ENCODE peak calls at places on chromosomes 13 and 19, in four cellular contexts. One of them, this sample, is unnamed.
A peak's percentile ranks its signal among the peaks of the same experiment; 100 is the strongest.

GRCh38 chr19:11377237-11377636 is 2.8 kb downstream of the SWSAP1 start:
- DNase-seq in Ammon's horn: peak; percentile 48
- DNase-seq in activated naive CD4-positive, alpha-beta T cell treated with anti-CD3 and anti-CD28 coated beads for 36 hours: peak; percentile 61
- DNase-seq in activated CD4-positive, alpha-beta T cell treated with anti-CD3 and anti-CD28 coated beads, Interleukin-2, amount 50 U/mL, for 48 hours: no peak
- DNase-seq in this sample: peak; percentile 27

GRCh38 chr13:49791214-49791752 is 1.2 kb downstream of the KPNA3 start:
- DNase-seq in Ammon's horn: peak; percentile 33
- DNase-seq in activated CD4-positive, alpha-beta T cell treated with anti-CD3 and anti-CD28 coated beads, Interleukin-2, amount 50 U/mL, for 48 hours: peak; percentile 2
- DNase-seq in activated naive CD4-positive, alpha-beta T cell treated with anti-CD3 and anti-CD28 coated beads for 36 hours: peak; percentile 45
- DNase-seq in this sample: peak; percentile 52

GRCh38 chr19:367963-368623 is 23.5 kb upstream of the MIER2 start:
- DNase-seq in Ammon's horn: peak; percentile 47
- DNase-seq in activated naive CD4-positive, alpha-beta T cell treated with anti-CD3 and anti-CD28 coated beads for 36 hours: no peak
- DNase-seq in activated CD4-positive, alpha-beta T cell treated with anti-CD3 and anti-CD28 coated beads, Interleukin-2, amount 50 U/mL, for 48 hours: no peak
- DNase-seq in this sample: no peak

GRCh38 chr19:40466219-40467006 is at the start of gene SPTBN4:
- DNase-seq in activated naive CD4-positive, alpha-beta T cell treated with anti-CD3 and anti-CD28 coated beads for 36 hours: peak; percentile 84
- DNase-seq in Ammon's horn: peak; percentile 58
- DNase-seq in activated CD4-positive, alpha-beta T cell treated with anti-CD3 and anti-CD28 coated beads, Interleukin-2, amount 50 U/mL, for 48 hours: peak; percentile 66
- DNase-seq in this sample: peak; percentile 38

GRCh38 chr19:46076951-46077814 is 36.4 kb upstream of the IGFL4 start:
- DNase-seq in Ammon's horn: peak; percentile 92
- DNase-seq in activated naive CD4-positive, alpha-beta T cell treated with anti-CD3 and anti-CD28 coated beads for 36 hours: peak; percentile 68
- DNase-seq in activated CD4-positive, alpha-beta T cell treated with anti-CD3 and anti-CD28 coated beads, Interleukin-2, amount 50 U/mL, for 48 hours: peak; percentile 27
- DNase-seq in this sample: peak; percentile 55

GRCh38 chr13:98419786-98420559 is 156.9 kb downstream of the STK24 start:
- DNase-seq in activated CD4-positive, alpha-beta T cell treated with anti-CD3 and anti-CD28 coated beads, Interleukin-2, amount 50 U/mL, for 48 hours: no peak
- DNase-seq in Ammon's horn: no peak
- DNase-seq in activated naive CD4-positive, alpha-beta T cell treated with anti-CD3 and anti-CD28 coated beads for 36 hours: no peak
- DNase-seq in this sample: no peak

GRCh38 chr19:43687660-43687997 is 17.7 kb upstream of the PLAUR start:
- DNase-seq in Ammon's horn: peak; percentile 30
- DNase-seq in activated naive CD4-positive, alpha-beta T cell treated with anti-CD3 and anti-CD28 coated beads for 36 hours: no peak
- DNase-seq in activated CD4-positive, alpha-beta T cell treated with anti-CD3 and anti-CD28 coated beads, Interleukin-2, amount 50 U/mL, for 48 hours: no peak
- DNase-seq in this sample: no peak

GRCh38 chr19:43618921-43619261 is 538 bp downstream of the ZNF428 start:
- DNase-seq in Ammon's horn: no peak
- DNase-seq in activated CD4-positive, alpha-beta T cell treated with anti-CD3 and anti-CD28 coated beads, Interleukin-2, amount 50 U/mL, for 48 hours: peak; percentile 56
- DNase-seq in activated naive CD4-positive, alpha-beta T cell treated with anti-CD3 and anti-CD28 coated beads for 36 hours: peak; percentile 75
- DNase-seq in this sample: no peak

GRCh38 chr13:34720618-34721017 is 221.5 kb upstream of the NBEA start:
- DNase-seq in Ammon's horn: no peak
- DNase-seq in activated CD4-positive, alpha-beta T cell treated with anti-CD3 and anti-CD28 coated beads, Interleukin-2, amount 50 U/mL, for 48 hours: no peak
- DNase-seq in activated naive CD4-positive, alpha-beta T cell treated with anti-CD3 and anti-CD28 coated beads for 36 hours: no peak
- DNase-seq in this sample: no peak

GRCh38 chr19:30167206-30167903 is 204.8 kb upstream of the ZNF536 start:
- DNase-seq in activated naive CD4-positive, alpha-beta T cell treated with anti-CD3 and anti-CD28 coated beads for 36 hours: no peak
- DNase-seq in activated CD4-positive, alpha-beta T cell treated with anti-CD3 and anti-CD28 coated beads, Interleukin-2, amount 50 U/mL, for 48 hours: no peak
- DNase-seq in Ammon's horn: no peak
- DNase-seq in this sample: no peak

GRCh38 chr13:23946900-23947299 is 49.6 kb upstream of the C1QTNF9B start:
- DNase-seq in Ammon's horn: no peak
- DNase-seq in activated CD4-positive, alpha-beta T cell treated with anti-CD3 and anti-CD28 coated beads, Interleukin-2, amount 50 U/mL, for 48 hours: no peak
- DNase-seq in activated naive CD4-positive, alpha-beta T cell treated with anti-CD3 and anti-CD28 coated beads for 36 hours: no peak
- DNase-seq in this sample: no peak

GRCh38 chr19:48445256-48445605 is 552 bp upstream of the GRWD1 start:
- DNase-seq in Ammon's horn: peak; percentile 78
- DNase-seq in activated naive CD4-positive, alpha-beta T cell treated with anti-CD3 and anti-CD28 coated beads for 36 hours: peak; percentile 26
- DNase-seq in activated CD4-positive, alpha-beta T cell treated with anti-CD3 and anti-CD28 coated beads, Interleukin-2, amount 50 U/mL, for 48 hours: no peak
- DNase-seq in this sample: no peak

GRCh38 chr13:100108913-100109507 is 20.1 kb downstream of the PCCA start:
- DNase-seq in activated naive CD4-positive, alpha-beta T cell treated with anti-CD3 and anti-CD28 coated beads for 36 hours: no peak
- DNase-seq in activated CD4-positive, alpha-beta T cell treated with anti-CD3 and anti-CD28 coated beads, Interleukin-2, amount 50 U/mL, for 48 hours: no peak
- DNase-seq in Ammon's horn: no peak
- DNase-seq in this sample: no peak

GRCh38 chr13:29125934-29126424 is 305.8 kb downstream of the MTUS2 start:
- DNase-seq in activated CD4-positive, alpha-beta T cell treated with anti-CD3 and anti-CD28 coated beads, Interleukin-2, amount 50 U/mL, for 48 hours: no peak
- DNase-seq in Ammon's horn: no peak
- DNase-seq in activated naive CD4-positive, alpha-beta T cell treated with anti-CD3 and anti-CD28 coated beads for 36 hours: peak; percentile 8
- DNase-seq in this sample: no peak

GRCh38 chr19:49988433-49988832 is 27.5 kb upstream of the SIGLEC11 start:
- DNase-seq in activated naive CD4-positive, alpha-beta T cell treated with anti-CD3 and anti-CD28 coated beads for 36 hours: peak; percentile 22
- DNase-seq in Ammon's horn: peak; percentile 76
- DNase-seq in activated CD4-positive, alpha-beta T cell treated with anti-CD3 and anti-CD28 coated beads, Interleukin-2, amount 50 U/mL, for 48 hours: peak; percentile 21
- DNase-seq in this sample: no peak

GRCh38 chr19:53991224-53992113 is at the start of gene CACNG6:
- DNase-seq in activated naive CD4-positive, alpha-beta T cell treated with anti-CD3 and anti-CD28 coated beads for 36 hours: no peak
- DNase-seq in activated CD4-positive, alpha-beta T cell treated with anti-CD3 and anti-CD28 coated beads, Interleukin-2, amount 50 U/mL, for 48 hours: no peak
- DNase-seq in Ammon's horn: no peak
- DNase-seq in this sample: no peak

GRCh38 chr19:47209323-47210179 is 21.4 kb downstream of the BBC3 start:
- DNase-seq in activated CD4-positive, alpha-beta T cell treated with anti-CD3 and anti-CD28 coated beads, Interleukin-2, amount 50 U/mL, for 48 hours: no peak
- DNase-seq in Ammon's horn: no peak
- DNase-seq in activated naive CD4-positive, alpha-beta T cell treated with anti-CD3 and anti-CD28 coated beads for 36 hours: no peak
- DNase-seq in this sample: no peak

GRCh38 chr19:21698215-21698614 is 69.2 kb downstream of the ZNF100 start:
- DNase-seq in Ammon's horn: peak; percentile 39
- DNase-seq in activated naive CD4-positive, alpha-beta T cell treated with anti-CD3 and anti-CD28 coated beads for 36 hours: no peak
- DNase-seq in activated CD4-positive, alpha-beta T cell treated with anti-CD3 and anti-CD28 coated beads, Interleukin-2, amount 50 U/mL, for 48 hours: no peak
- DNase-seq in this sample: peak; percentile 68

GRCh38 chr13:111292710-111293485 is 27.5 kb upstream of the TEX29 start:
- DNase-seq in activated CD4-positive, alpha-beta T cell treated with anti-CD3 and anti-CD28 coated beads, Interleukin-2, amount 50 U/mL, for 48 hours: no peak
- DNase-seq in Ammon's horn: no peak
- DNase-seq in activated naive CD4-positive, alpha-beta T cell treated with anti-CD3 and anti-CD28 coated beads for 36 hours: no peak
- DNase-seq in this sample: peak; percentile 92

GRCh38 chr19:55619264-55619663 is 5.1 kb downstream of the ZNF784 start:
- DNase-seq in activated CD4-positive, alpha-beta T cell treated with anti-CD3 and anti-CD28 coated beads, Interleukin-2, amount 50 U/mL, for 48 hours: no peak
- DNase-seq in activated naive CD4-positive, alpha-beta T cell treated with anti-CD3 and anti-CD28 coated beads for 36 hours: no peak
- DNase-seq in Ammon's horn: no peak
- DNase-seq in this sample: no peak

GRCh38 chr19:16801599-16801998 is 27.6 kb upstream of the SIN3B start:
- DNase-seq in Ammon's horn: no peak
- DNase-seq in activated naive CD4-positive, alpha-beta T cell treated with anti-CD3 and anti-CD28 coated beads for 36 hours: no peak
- DNase-seq in activated CD4-positive, alpha-beta T cell treated with anti-CD3 and anti-CD28 coated beads, Interleukin-2, amount 50 U/mL, for 48 hours: no peak
- DNase-seq in this sample: no peak

GRCh38 chr19:495047-495439 is 1.2 kb upstream of the MADCAM1 start:
- DNase-seq in activated naive CD4-positive, alpha-beta T cell treated with anti-CD3 and anti-CD28 coated beads for 36 hours: no peak
- DNase-seq in Ammon's horn: no peak
- DNase-seq in activated CD4-positive, alpha-beta T cell treated with anti-CD3 and anti-CD28 coated beads, Interleukin-2, amount 50 U/mL, for 48 hours: no peak
- DNase-seq in this sample: no peak

GRCh38 chr13:98507060-98507797 is 69.7 kb downstream of the STK24 start:
- DNase-seq in activated CD4-positive, alpha-beta T cell treated with anti-CD3 and anti-CD28 coated beads, Interleukin-2, amount 50 U/mL, for 48 hours: no peak
- DNase-seq in activated naive CD4-positive, alpha-beta T cell treated with anti-CD3 and anti-CD28 coated beads for 36 hours: no peak
- DNase-seq in Ammon's horn: peak; percentile 52
- DNase-seq in this sample: peak; percentile 79

GRCh38 chr19:51338563-51339312 is 3.2 kb downstream of the VSIG10L start:
- DNase-seq in activated CD4-positive, alpha-beta T cell treated with anti-CD3 and anti-CD28 coated beads, Interleukin-2, amount 50 U/mL, for 48 hours: peak; percentile 91
- DNase-seq in Ammon's horn: peak; percentile 78
- DNase-seq in activated naive CD4-positive, alpha-beta T cell treated with anti-CD3 and anti-CD28 coated beads for 36 hours: peak; percentile 91
- DNase-seq in this sample: peak; percentile 86

GRCh38 chr19:39308531-39309304 is 11.9 kb downstream of the LRFN1 start:
- DNase-seq in activated CD4-positive, alpha-beta T cell treated with anti-CD3 and anti-CD28 coated beads, Interleukin-2, amount 50 U/mL, for 48 hours: no peak
- DNase-seq in Ammon's horn: no peak
- DNase-seq in activated naive CD4-positive, alpha-beta T cell treated with anti-CD3 and anti-CD28 coated beads for 36 hours: no peak
- DNase-seq in this sample: no peak

GRCh38 chr13:97852181-97852874 is 101.1 kb upstream of the IPO5 start:
- DNase-seq in Ammon's horn: no peak
- DNase-seq in activated CD4-positive, alpha-beta T cell treated with anti-CD3 and anti-CD28 coated beads, Interleukin-2, amount 50 U/mL, for 48 hours: no peak
- DNase-seq in activated naive CD4-positive, alpha-beta T cell treated with anti-CD3 and anti-CD28 coated beads for 36 hours: no peak
- DNase-seq in this sample: no peak

GRCh38 chr13:25046274-25046984 is 49.5 kb upstream of the PABPC3 start:
- DNase-seq in activated CD4-positive, alpha-beta T cell treated with anti-CD3 and anti-CD28 coated beads, Interleukin-2, amount 50 U/mL, for 48 hours: no peak
- DNase-seq in Ammon's horn: peak; percentile 13
- DNase-seq in activated naive CD4-positive, alpha-beta T cell treated with anti-CD3 and anti-CD28 coated beads for 36 hours: no peak
- DNase-seq in this sample: no peak

GRCh38 chr13:104936304-104936703 is 1599.2 kb downstream of the EFNB2 start:
- DNase-seq in activated CD4-positive, alpha-beta T cell treated with anti-CD3 and anti-CD28 coated beads, Interleukin-2, amount 50 U/mL, for 48 hours: no peak
- DNase-seq in Ammon's horn: no peak
- DNase-seq in activated naive CD4-positive, alpha-beta T cell treated with anti-CD3 and anti-CD28 coated beads for 36 hours: no peak
- DNase-seq in this sample: no peak

GRCh38 chr13:78136966-78137365 is 218.3 kb upstream of the EDNRB start:
- DNase-seq in Ammon's horn: no peak
- DNase-seq in activated naive CD4-positive, alpha-beta T cell treated with anti-CD3 and anti-CD28 coated beads for 36 hours: no peak
- DNase-seq in activated CD4-positive, alpha-beta T cell treated with anti-CD3 and anti-CD28 coated beads, Interleukin-2, amount 50 U/mL, for 48 hours: no peak
- DNase-seq in this sample: no peak

GRCh38 chr19:47540748-47541147 is 25.9 kb upstream of the NAPA start:
- DNase-seq in activated CD4-positive, alpha-beta T cell treated with anti-CD3 and anti-CD28 coated beads, Interleukin-2, amount 50 U/mL, for 48 hours: no peak
- DNase-seq in Ammon's horn: no peak
- DNase-seq in activated naive CD4-positive, alpha-beta T cell treated with anti-CD3 and anti-CD28 coated beads for 36 hours: no peak
- DNase-seq in this sample: no peak

GRCh38 chr13:30700364-30700763 is 35.0 kb upstream of the ALOX5AP start:
- DNase-seq in activated CD4-positive, alpha-beta T cell treated with anti-CD3 and anti-CD28 coated beads, Interleukin-2, amount 50 U/mL, for 48 hours: no peak
- DNase-seq in activated naive CD4-positive, alpha-beta T cell treated with anti-CD3 and anti-CD28 coated beads for 36 hours: no peak
- DNase-seq in Ammon's horn: no peak
- DNase-seq in this sample: no peak